ENCODE peak calls at places on chromosomes 16 and 17, in six cellular contexts. N, S, C, M, U and V are unnamed samples.

GRCh38 chr17:82204831-82205719 is 7.6 kb downstream of the CCDC57 start:
- DNase-seq in N (peak), S (no peak), C (no peak), M (no peak), U (peak), V (no peak)

GRCh38 chr17:58527306-58527705 is 12.9 kb upstream of the MTMR4 start:
- DNase-seq in N (no peak), S (no peak), C (no peak), M (no peak), U (no peak), V (no peak)

GRCh38 chr17:31130286-31131224 is 35.8 kb downstream of the NF1 start:
- DNase-seq in N (no peak), S (no peak), C (no peak), M (no peak), U (no peak), V (peak)

GRCh38 chr17:82490512-82491195 is 28.9 kb upstream of the FOXK2 start:
- DNase-seq in N (no peak), S (no peak), C (no peak), M (no peak), U (no peak), V (no peak)

GRCh38 chr17:7084058-7084457 is 4.0 kb upstream of the CLEC10A start:
- DNase-seq in N (no peak), S (no peak), C (no peak), M (no peak), U (no peak), V (no peak)

GRCh38 chr17:42354956-42355843 is 33.0 kb downstream of the STAT3 start:
- DNase-seq in N (no peak), S (no peak), C (no peak), M (no peak), U (no peak), V (no peak)

GRCh38 chr17:42548070-42548837 is 4.5 kb upstream of the HSD17B1 start:
- DNase-seq in N (peak), S (peak), C (no peak), M (peak), U (peak), V (peak)

GRCh38 chr17:78613423-78613822 is 36.2 kb upstream of the DNAH17 start:
- DNase-seq in N (no peak), S (no peak), C (no peak), M (no peak), U (no peak), V (no peak)

GRCh38 chr16:71883193-71883848 is 661 bp downstream of the ZNF821 start:
- DNase-seq in N (peak), S (peak), C (no peak), M (no peak), U (peak), V (peak)

GRCh38 chr17:38604479-38605229 is 1.1 kb downstream of the SRCIN1 start:
- DNase-seq in N (peak), S (no peak), C (no peak), M (no peak), U (peak), V (peak)

GRCh38 chr16:65117701-65118448 is 4.0 kb downstream of the CDH11 start:
- DNase-seq in N (no peak), S (no peak), C (no peak), M (no peak), U (peak), V (no peak)

GRCh38 chr17:66849851-66850580 is 15.1 kb downstream of the CACNG5 start:
- DNase-seq in N (no peak), S (no peak), C (no peak), M (no peak), U (no peak), V (no peak)

GRCh38 chr16:68130520-68130919 is 45.4 kb downstream of the NFATC3 start:
- DNase-seq in N (no peak), S (no peak), C (no peak), M (no peak), U (no peak), V (no peak)

GRCh38 chr17:63817736-63818385 is 9.4 kb upstream of the PSMC5 start:
- DNase-seq in N (no peak), S (no peak), C (no peak), M (no peak), U (no peak), V (no peak)

GRCh38 chr17:74520790-74521480 is 10.3 kb downstream of the CD300LB start:
- DNase-seq in N (no peak), S (no peak), C (no peak), M (no peak), U (no peak), V (peak)